ENCODE peak calls at places on chromosomes 13 and 19, in seven cellular contexts. G is GM12865, D is thoracic aorta, K is neural crest cell, A is mesothelial cell of epicardium, M is testis, X is IMR-90. V is an unnamed sample.

GRCh38 chr13:20669162-20669561 is 34.3 kb upstream of the IL17D start:
- DNase-seq in G (peak), D (no peak), K (no peak), A (no peak), M (no peak), X (no peak), V (no peak)

GRCh38 chr13:95181586-95181985 is 119.7 kb downstream of the ABCC4 start:
- DNase-seq in G (peak), D (no peak), K (no peak), A (no peak), M (no peak), X (no peak), V (no peak)

GRCh38 chr13:93002071-93002470 is 224.5 kb upstream of the GPC6 start:
- DNase-seq in G (no peak), D (no peak), K (no peak), A (no peak), M (no peak), X (no peak), V (no peak)

GRCh38 chr13:29073762-29074161 is 253.6 kb downstream of the MTUS2 start:
- DNase-seq in G (no peak), D (no peak), K (no peak), A (no peak), M (no peak), X (no peak), V (no peak)

GRCh38 chr13:20411638-20412342 is 113.9 kb downstream of the CRYL1 start:
- DNase-seq in G (peak), D (no peak), K (no peak), A (no peak), M (no peak), X (no peak), V (no peak)

GRCh38 chr13:112655898-112656297 is 33.9 kb upstream of the ATP11A start:
- DNase-seq in G (no peak), D (no peak), K (no peak), A (no peak), M (no peak), X (no peak), V (no peak)

GRCh38 chr19:13032837-13033236 is 37.6 kb downstream of the NFIX start:
- DNase-seq in G (no peak), D (no peak), K (no peak), A (no peak), M (no peak), X (no peak), V (no peak)

GRCh38 chr13:79480954-79481684 is at the start of gene NDFIP2:
- DNase-seq in G (peak), D (peak), K (peak), A (peak), M (peak), X (peak), V (peak)

GRCh38 chr13:20566424-20566916 is 487 bp upstream of the IFT88 start:
- DNase-seq in G (no peak), D (peak), K (no peak), A (no peak), M (no peak), X (peak), V (peak)

GRCh38 chr19:9622531-9622930 is 1.5 kb upstream of the ZNF561 start:
- DNase-seq in G (no peak), D (no peak), K (no peak), A (no peak), M (no peak), X (no peak), V (no peak)

GRCh38 chr19:22257916-22258315 is 28.3 kb upstream of the ZNF729 start:
- DNase-seq in G (no peak), D (no peak), K (no peak), A (no peak), M (no peak), X (no peak), V (no peak)

GRCh38 chr19:41537789-41538188 is 38.2 kb upstream of the CEACAM21 start:
- DNase-seq in G (peak), D (no peak), K (no peak), A (no peak), M (no peak), X (peak), V (peak)

GRCh38 chr19:43774103-43774939 is 6.5 kb downstream of the KCNN4 start:
- DNase-seq in G (no peak), D (no peak), K (peak), A (peak), M (peak), X (peak), V (peak)

GRCh38 chr19:45717983-45718650 is 12.6 kb downstream of the FBXO46 start:
- DNase-seq in G (no peak), D (no peak), K (no peak), A (no peak), M (peak), X (no peak), V (no peak)

DNA sequence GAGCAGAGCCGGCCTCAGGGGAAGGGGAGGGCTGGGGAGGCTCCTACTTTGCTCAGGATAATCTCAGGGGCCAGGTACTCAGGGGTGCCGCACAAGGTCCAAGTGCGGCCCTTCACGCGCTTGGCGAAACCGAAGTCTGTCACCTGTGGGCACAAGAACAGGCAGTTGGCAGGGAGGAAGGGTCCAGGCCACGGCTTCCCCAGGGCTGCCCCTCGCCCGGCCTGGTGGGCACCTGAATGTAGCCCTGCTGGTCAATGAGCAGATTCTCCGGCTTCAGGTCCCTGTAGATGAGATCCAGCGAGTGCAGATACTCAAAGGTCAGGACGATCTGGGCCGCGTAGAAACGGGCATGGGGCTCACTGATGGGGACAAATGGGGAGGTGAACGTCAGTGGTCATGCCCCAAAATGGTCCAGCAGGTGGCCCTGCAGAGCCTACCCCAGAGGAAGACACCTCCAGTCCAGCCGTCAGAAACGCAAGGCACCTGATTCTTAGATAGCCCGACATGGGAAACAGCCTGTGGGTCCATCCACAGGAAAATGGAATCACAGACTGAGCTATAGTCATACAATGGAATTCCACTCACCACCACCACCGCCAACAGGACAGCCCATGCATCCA is 7.1 kb upstream of the SAMD1 start:
- DNase-seq in G (no peak), D (no peak), K (no peak), A (peak), M (no peak), X (no peak), V (no peak)
- TF ChIP-seq CTCF in G (no peak), D (no peak), K (peak), A (no peak), M (no peak), X (peak), V (peak)

GRCh38 chr13:82739881-82740280 is 1142.4 kb downstream of the SLITRK1 start:
- DNase-seq in G (no peak), D (no peak), K (no peak), A (no peak), M (no peak), X (peak), V (no peak)
- TF ChIP-seq CTCF in G (no peak), D (no peak), K (no peak), A (no peak), M (no peak), X (peak), V (no peak)

GRCh38 chr19:35551091-35551810 is 5.8 kb downstream of the TMEM147 start:
- DNase-seq in G (no peak), D (no peak), K (no peak), A (no peak), M (no peak), X (no peak), V (no peak)

GRCh38 chr19:35545855-35546381 is 492 bp downstream of the TMEM147 start:
- DNase-seq in G (peak), D (no peak), K (no peak), A (peak), M (peak), X (no peak), V (no peak)

GRCh38 chr19:35549879-35550523 is 4.6 kb downstream of the TMEM147 start:
- DNase-seq in G (no peak), D (no peak), K (no peak), A (no peak), M (no peak), X (no peak), V (no peak)

GRCh38 chr19:35546532-35546931 is 1.1 kb downstream of the TMEM147 start:
- DNase-seq in G (no peak), D (no peak), K (no peak), A (no peak), M (no peak), X (no peak), V (no peak)

DNA sequence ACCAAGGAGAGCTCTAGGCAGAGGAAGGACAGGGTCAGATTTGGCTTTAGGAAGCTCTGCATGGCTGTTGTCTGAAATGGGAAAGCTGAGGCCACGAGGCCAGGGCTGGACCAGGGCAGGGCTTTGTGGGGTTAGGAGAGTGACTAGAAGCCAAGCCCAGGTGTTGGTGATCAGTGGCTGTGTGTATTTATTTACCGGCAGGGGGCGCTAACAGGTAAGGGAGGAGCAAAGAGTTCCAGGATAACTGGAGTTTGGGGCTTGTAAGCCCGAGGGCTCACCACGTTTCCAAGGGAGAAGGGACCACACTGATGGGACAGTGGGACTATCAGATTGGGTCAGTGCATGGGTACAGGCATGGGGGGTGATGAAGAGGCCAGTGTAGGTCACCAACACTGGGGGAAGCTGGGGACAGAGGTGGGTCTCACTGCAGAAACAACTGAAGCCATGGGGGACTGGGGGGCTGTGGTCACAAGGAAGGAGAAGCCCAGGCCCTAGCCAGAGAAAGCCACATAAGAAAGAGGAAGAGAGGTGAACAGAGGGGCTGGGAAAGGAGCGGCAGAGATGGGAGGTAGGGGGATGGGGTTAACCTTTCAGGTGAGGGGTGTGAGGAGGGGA is 3.9 kb downstream of the TMEM147 start:
- DNase-seq in G (peak), D (no peak), K (peak), A (peak), M (peak), X (peak), V (no peak)
- TF ChIP-seq CTCF in G (peak), D (peak), K (peak), A (peak), M (peak), X (peak), V (peak)

GRCh38 chr19:50044922-50045321 is 19.1 kb downstream of the ZNF473 start:
- DNase-seq in G (no peak), D (no peak), K (no peak), A (no peak), M (no peak), X (no peak), V (no peak)

GRCh38 chr19:50043967-50044366 is 18.2 kb downstream of the ZNF473 start:
- DNase-seq in G (no peak), D (no peak), K (no peak), A (no peak), M (no peak), X (no peak), V (no peak)

GRCh38 chr19:50047686-50048085 is 21.9 kb downstream of the ZNF473 start:
- DNase-seq in G (no peak), D (no peak), K (no peak), A (no peak), M (no peak), X (peak), V (no peak)

GRCh38 chr19:50050406-50051223 is 24.8 kb downstream of the ZNF473 start:
- DNase-seq in G (peak), D (peak), K (peak), A (peak), M (peak), X (peak), V (peak)

GRCh38 chr19:50046649-50047503 is 21.1 kb downstream of the ZNF473 start:
- DNase-seq in G (no peak), D (peak), K (peak), A (no peak), M (peak), X (peak), V (no peak)
- TF ChIP-seq CTCF in G (peak), D (peak), K (peak), A (no peak), M (peak), X (peak), V (peak)

DNA sequence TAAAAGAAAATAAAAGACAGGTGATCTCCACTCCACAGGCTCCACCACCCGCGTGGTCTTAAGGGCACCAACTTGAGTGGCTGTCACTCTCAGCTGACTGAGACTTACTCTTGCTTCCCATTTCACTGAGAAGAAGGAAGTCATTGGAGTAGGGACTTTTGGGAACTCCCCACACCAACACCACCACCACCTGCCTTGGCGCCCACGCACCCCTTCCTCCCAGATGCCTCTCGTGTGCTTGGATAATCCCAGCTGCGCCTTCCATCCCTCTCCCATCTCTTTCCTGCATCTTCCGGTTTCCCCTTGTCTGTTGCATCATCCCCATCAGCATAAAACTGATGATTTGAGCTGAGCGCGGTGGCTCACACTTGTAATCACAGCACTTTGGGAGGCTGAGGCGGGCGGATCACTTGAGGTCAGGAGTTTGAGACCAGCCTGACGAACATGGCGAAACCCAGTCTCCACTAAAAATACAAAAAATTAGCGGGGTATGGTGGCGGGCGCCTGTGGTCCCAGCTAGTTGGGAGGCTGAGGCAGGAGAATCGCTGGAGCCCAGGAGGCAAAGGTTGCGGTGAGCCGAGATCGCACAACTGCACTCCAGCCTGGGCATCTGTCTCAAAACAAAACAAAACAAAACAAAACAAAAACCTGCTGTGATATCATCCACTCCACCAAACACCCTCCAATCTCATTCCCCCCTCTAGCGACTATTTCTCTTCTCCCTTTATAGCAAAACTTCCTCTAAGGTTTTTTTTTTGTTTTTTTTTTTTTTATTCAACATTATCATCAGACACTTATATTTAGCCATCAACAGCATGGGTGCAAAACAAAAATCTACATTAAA is 25.5 kb downstream of the AP2S1 start:
- DNase-seq in G (peak), D (no peak), K (no peak), A (no peak), M (no peak), X (no peak), V (peak)
- TF ChIP-seq CTCF in G (peak), D (no peak), K (no peak), A (no peak), M (no peak), X (peak), V (no peak)

DNA sequence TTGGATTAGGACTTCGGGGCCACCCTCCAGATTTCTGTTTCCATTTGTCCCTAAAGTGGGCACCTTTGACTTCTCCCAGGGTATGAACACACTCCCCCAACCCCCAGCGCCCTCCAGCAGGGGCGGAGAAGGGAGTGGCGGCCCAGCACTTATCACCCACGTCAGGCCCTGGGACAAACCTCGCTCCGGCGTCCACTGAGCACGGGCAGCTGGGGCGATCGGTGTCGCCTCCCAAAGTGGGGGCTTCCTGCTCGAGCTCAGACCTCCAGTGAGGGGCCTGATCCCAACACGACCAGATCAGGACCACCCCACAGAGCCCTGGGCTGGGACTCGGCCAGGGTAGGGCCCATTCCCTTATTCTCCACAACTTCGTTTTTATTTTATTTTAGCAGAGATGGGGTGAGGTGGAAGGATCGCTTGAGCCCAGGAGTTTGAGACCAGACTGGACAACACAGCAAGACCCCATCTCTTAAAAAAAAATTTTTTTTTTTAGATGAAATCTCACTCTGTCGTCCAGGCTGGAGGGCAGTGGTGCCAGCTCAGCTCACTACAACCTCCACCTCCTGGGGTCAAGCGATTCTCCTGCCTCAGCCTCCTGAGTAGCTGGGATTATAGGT is 3.7 kb upstream of the TCF3 start:
- DNase-seq in G (no peak), D (no peak), K (no peak), A (no peak), M (no peak), X (no peak), V (no peak)
- TF ChIP-seq CTCF in G (no peak), D (no peak), K (no peak), A (no peak), M (no peak), X (no peak), V (no peak)

DNA sequence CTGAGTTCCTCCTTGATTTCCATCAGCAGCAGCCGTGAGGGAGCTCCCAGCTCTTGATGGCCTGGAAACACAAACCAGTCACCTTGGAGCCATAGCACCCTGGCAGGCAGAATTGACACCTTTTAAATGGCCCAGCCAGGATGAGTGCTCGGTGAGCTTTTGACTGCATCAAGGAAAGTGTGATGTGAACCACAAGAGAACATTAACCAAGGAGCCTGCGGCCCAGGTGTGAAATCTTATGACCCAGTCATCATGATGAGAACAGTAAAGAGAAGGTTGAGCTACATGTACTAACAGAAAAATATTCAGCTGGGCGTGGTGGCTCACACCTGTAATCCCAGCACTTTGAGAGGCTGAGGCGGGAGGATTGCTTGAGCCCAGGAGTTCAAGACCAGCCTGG is 22.8 kb downstream of the SUGP2 start:
- DNase-seq in G (no peak), D (no peak), K (no peak), A (no peak), M (no peak), X (no peak), V (no peak)
- TF ChIP-seq CTCF in G (no peak), D (no peak), K (no peak), A (no peak), M (no peak), X (no peak), V (no peak)